ENCODE peak calls at places on chromosomes 16 and 17, in six cellular contexts. One of them, this sample, is unnamed.

GRCh38 chr17:9022553-9023388 is 1.5 kb downstream of the NTN1 start:
- DNase-seq in left colon: no peak
- DNase-seq in stimulated activated CD4-positive, alpha-beta T cell treated with anti-CD3 and anti-CD28 coated beads, Interleukin-12 subunit alpha, Interleukin-12 subunit beta, amount 100 ng/mL, for 48 hours: no peak
- DNase-seq in NCI-H345: no peak
- DNase-seq in memory B cell: no peak
- DNase-seq in H7: peak; percentile 79
- DNase-seq in this sample: no peak

GRCh38 chr16:83513006-83513755 is 294.6 kb upstream of the HSBP1 start:
- DNase-seq in left colon: no peak
- DNase-seq in stimulated activated CD4-positive, alpha-beta T cell treated with anti-CD3 and anti-CD28 coated beads, Interleukin-12 subunit alpha, Interleukin-12 subunit beta, amount 100 ng/mL, for 48 hours: no peak
- DNase-seq in NCI-H345: no peak
- DNase-seq in memory B cell: no peak
- DNase-seq in H7: no peak
- DNase-seq in this sample: no peak

GRCh38 chr16:50742521-50743150 is 750 bp downstream of the CYLD start:
- DNase-seq in left colon: peak; percentile 34
- DNase-seq in stimulated activated CD4-positive, alpha-beta T cell treated with anti-CD3 and anti-CD28 coated beads, Interleukin-12 subunit alpha, Interleukin-12 subunit beta, amount 100 ng/mL, for 48 hours: no peak
- DNase-seq in NCI-H345: no peak
- DNase-seq in memory B cell: no peak
- DNase-seq in H7: peak; percentile 61
- DNase-seq in this sample: peak; percentile 29

GRCh38 chr17:10875411-10875810 is 37.5 kb upstream of the PIRT start:
- DNase-seq in left colon: no peak
- DNase-seq in stimulated activated CD4-positive, alpha-beta T cell treated with anti-CD3 and anti-CD28 coated beads, Interleukin-12 subunit alpha, Interleukin-12 subunit beta, amount 100 ng/mL, for 48 hours: no peak
- DNase-seq in NCI-H345: no peak
- DNase-seq in memory B cell: no peak
- DNase-seq in H7: peak; percentile 46
- DNase-seq in this sample: peak; percentile 26

GRCh38 chr17:74742978-74743545 is 5.4 kb upstream of the NHERF1 start:
- DNase-seq in left colon: no peak
- DNase-seq in stimulated activated CD4-positive, alpha-beta T cell treated with anti-CD3 and anti-CD28 coated beads, Interleukin-12 subunit alpha, Interleukin-12 subunit beta, amount 100 ng/mL, for 48 hours: no peak
- DNase-seq in NCI-H345: no peak
- DNase-seq in memory B cell: no peak
- DNase-seq in H7: peak; percentile 14
- DNase-seq in this sample: no peak

GRCh38 chr17:80969674-80970043 is 22.0 kb upstream of the CHMP6 start:
- DNase-seq in left colon: no peak
- DNase-seq in stimulated activated CD4-positive, alpha-beta T cell treated with anti-CD3 and anti-CD28 coated beads, Interleukin-12 subunit alpha, Interleukin-12 subunit beta, amount 100 ng/mL, for 48 hours: no peak
- DNase-seq in NCI-H345: no peak
- DNase-seq in memory B cell: no peak
- DNase-seq in H7: no peak
- DNase-seq in this sample: no peak

GRCh38 chr17:68457539-68458259 is 403 bp upstream of the WIPI1 start:
- DNase-seq in left colon: peak; percentile 99
- DNase-seq in stimulated activated CD4-positive, alpha-beta T cell treated with anti-CD3 and anti-CD28 coated beads, Interleukin-12 subunit alpha, Interleukin-12 subunit beta, amount 100 ng/mL, for 48 hours: peak; percentile 95
- DNase-seq in NCI-H345: peak; percentile 98
- DNase-seq in memory B cell: peak; percentile 98
- DNase-seq in H7: peak; percentile 99
- DNase-seq in this sample: peak; percentile 99

GRCh38 chr17:53462393-53462811 is 360.3 kb upstream of the KIF2B start:
- DNase-seq in left colon: no peak
- DNase-seq in stimulated activated CD4-positive, alpha-beta T cell treated with anti-CD3 and anti-CD28 coated beads, Interleukin-12 subunit alpha, Interleukin-12 subunit beta, amount 100 ng/mL, for 48 hours: no peak
- DNase-seq in NCI-H345: no peak
- DNase-seq in memory B cell: no peak
- DNase-seq in H7: no peak
- DNase-seq in this sample: no peak

GRCh38 chr17:44363613-44364159 is at the start of gene FAM171A2:
- DNase-seq in left colon: no peak
- DNase-seq in stimulated activated CD4-positive, alpha-beta T cell treated with anti-CD3 and anti-CD28 coated beads, Interleukin-12 subunit alpha, Interleukin-12 subunit beta, amount 100 ng/mL, for 48 hours: peak; percentile 51
- DNase-seq in NCI-H345: peak; percentile 78
- DNase-seq in memory B cell: peak; percentile 79
- DNase-seq in H7: peak; percentile 98
- DNase-seq in this sample: no peak

GRCh38 chr16:69443809-69444611 is 19.6 kb downstream of the CYB5B start:
- DNase-seq in left colon: no peak
- DNase-seq in stimulated activated CD4-positive, alpha-beta T cell treated with anti-CD3 and anti-CD28 coated beads, Interleukin-12 subunit alpha, Interleukin-12 subunit beta, amount 100 ng/mL, for 48 hours: no peak
- DNase-seq in NCI-H345: no peak
- DNase-seq in memory B cell: no peak
- DNase-seq in H7: no peak
- DNase-seq in this sample: peak; percentile 43

GRCh38 chr16:17370233-17371013 is 100.3 kb downstream of the XYLT1 start:
- DNase-seq in left colon: no peak
- DNase-seq in stimulated activated CD4-positive, alpha-beta T cell treated with anti-CD3 and anti-CD28 coated beads, Interleukin-12 subunit alpha, Interleukin-12 subunit beta, amount 100 ng/mL, for 48 hours: no peak
- DNase-seq in NCI-H345: no peak
- DNase-seq in memory B cell: no peak
- DNase-seq in H7: no peak
- DNase-seq in this sample: no peak

GRCh38 chr17:2171725-2172446 is 117.0 kb downstream of the HIC1 start:
- DNase-seq in left colon: peak; percentile 80
- DNase-seq in stimulated activated CD4-positive, alpha-beta T cell treated with anti-CD3 and anti-CD28 coated beads, Interleukin-12 subunit alpha, Interleukin-12 subunit beta, amount 100 ng/mL, for 48 hours: no peak
- DNase-seq in NCI-H345: no peak
- DNase-seq in memory B cell: no peak
- DNase-seq in H7: no peak
- DNase-seq in this sample: peak; percentile 63

This sample was measured in colonic mucosa.